ENCODE peak calls at places on chromosomes 5 and 9, in ten cellular contexts. Y is COLO829; D is fibroblast of the conjunctiva; J is left lobe of liver; B is bronchial epithelial cell; G is activated naive CD4-positive, alpha-beta T cell; E is activated T-helper 1 cell treated with anti-CD3 and anti-CD28 coated beads, Interleukin-2, amount 50 U/mL, for 16 hours; U is H1; C is GM23248; S is iris pigment epithelial cell. X is an unnamed sample.

GRCh38 chr9:95755421-95755730 is 120.1 kb upstream of the ERCC6L2 start:
- DNase-seq in Y (no peak), D (no peak), J (no peak), B (no peak), G (no peak), E (no peak), U (no peak), C (no peak), S (no peak), X (no peak)

GRCh38 chr5:147621016-147621415 is 111.1 kb upstream of the DPYSL3 start:
- DNase-seq in Y (no peak), D (no peak), J (no peak), B (no peak), G (no peak), E (no peak), U (no peak), C (no peak), S (no peak), X (no peak)

GRCh38 chr9:14104501-14104900 is 209.4 kb downstream of the NFIB start:
- DNase-seq in Y (no peak), D (no peak), J (no peak), B (no peak), G (no peak), E (no peak), U (no peak), C (no peak), S (no peak), X (no peak)

GRCh38 chr5:60972225-60972624 is 27.2 kb downstream of the NDUFAF2 start:
- DNase-seq in Y (no peak), D (no peak), J (no peak), B (peak), G (no peak), E (peak), U (no peak), C (no peak), S (no peak), X (no peak)

GRCh38 chr9:73125651-73126050 is 26.0 kb upstream of the ANXA1 start:
- DNase-seq in Y (no peak), D (no peak), J (no peak), B (peak), G (no peak), E (no peak), U (no peak), C (peak), S (no peak), X (no peak)

GRCh38 chr5:167688731-167689130 is 602.7 kb upstream of the WWC1 start:
- DNase-seq in Y (no peak), D (no peak), J (no peak), B (peak), G (no peak), E (no peak), U (no peak), C (peak), S (peak), X (no peak)

GRCh38 chr5:160303690-160304089 is 8.7 kb downstream of the CCNJL start:
- DNase-seq in Y (no peak), D (no peak), J (no peak), B (no peak), G (no peak), E (no peak), U (no peak), C (no peak), S (no peak), X (no peak)

GRCh38 chr5:2223303-2223702 is 340.6 kb upstream of the IRX4 start:
- DNase-seq in Y (no peak), D (no peak), J (no peak), B (no peak), G (no peak), E (no peak), U (no peak), C (peak), S (no peak), X (no peak)

GRCh38 chr9:76379494-76379893 is 14.7 kb downstream of the RFK start:
- DNase-seq in Y (no peak), D (no peak), J (no peak), B (peak), G (no peak), E (no peak), U (no peak), C (no peak), S (no peak), X (no peak)

GRCh38 chr5:14284366-14285148 is 141.4 kb downstream of the TRIO start:
- DNase-seq in Y (no peak), D (no peak), J (no peak), B (no peak), G (no peak), E (no peak), U (no peak), C (no peak), S (peak), X (no peak)

GRCh38 chr5:32916648-32917047 is 205.5 kb downstream of the NPR3 start:
- DNase-seq in Y (no peak), D (peak), J (peak), B (peak), G (no peak), E (no peak), U (peak), C (peak), S (peak), X (no peak)

GRCh38 chr5:98772415-98773213 is 849 bp upstream of the RGMB start:
- DNase-seq in Y (peak), D (no peak), J (peak), B (peak), G (peak), E (peak), U (peak), C (peak), S (peak), X (peak)

GRCh38 chr9:134168731-134169130 is 4.4 kb upstream of the RNU6ATAC start:
- DNase-seq in Y (no peak), D (no peak), J (no peak), B (no peak), G (no peak), E (no peak), U (no peak), C (no peak), S (no peak), X (no peak)

GRCh38 chr5:149004559-149004958 is 58.3 kb downstream of the SH3TC2 start:
- DNase-seq in Y (no peak), D (no peak), J (no peak), B (no peak), G (no peak), E (no peak), U (no peak), C (no peak), S (no peak), X (no peak)

GRCh38 chr5:125349432-125349831 is 603.0 kb upstream of the ZNF608 start:
- DNase-seq in Y (no peak), D (no peak), J (no peak), B (no peak), G (no peak), E (no peak), U (no peak), C (peak), S (peak), X (no peak)

GRCh38 chr5:2764581-2764980 is 13.1 kb upstream of the IRX2 start:
- DNase-seq in Y (no peak), D (no peak), J (no peak), B (no peak), G (no peak), E (no peak), U (no peak), C (no peak), S (no peak), X (no peak)

GRCh38 chr5:55027589-55027988 is 3.5 kb downstream of the GZMK start:
- DNase-seq in Y (no peak), D (no peak), J (no peak), B (no peak), G (no peak), E (no peak), U (no peak), C (no peak), S (no peak), X (no peak)

GRCh38 chr5:73649926-73650325 is 23.9 kb downstream of the ARHGEF28 start:
- DNase-seq in Y (no peak), D (no peak), J (no peak), B (no peak), G (no peak), E (no peak), U (no peak), C (no peak), S (no peak), X (no peak)

GRCh38 chr9:112864413-112864812 is 26.3 kb downstream of the SLC46A2 start:
- DNase-seq in Y (no peak), D (no peak), J (no peak), B (no peak), G (no peak), E (no peak), U (no peak), C (no peak), S (no peak), X (no peak)

GRCh38 chr5:96017951-96018350 is 56.3 kb upstream of the ELL2 start:
- DNase-seq in Y (no peak), D (peak), J (no peak), B (peak), G (no peak), E (no peak), U (no peak), C (peak), S (peak), X (no peak)

GRCh38 chr5:376951-377325 is 55.4 kb downstream of the AHRR start:
- DNase-seq in Y (no peak), D (no peak), J (no peak), B (no peak), G (no peak), E (no peak), U (no peak), C (no peak), S (no peak), X (no peak)

GRCh38 chr5:140049713-140050112 is 6.6 kb upstream of the NRG2 start:
- DNase-seq in Y (no peak), D (no peak), J (no peak), B (no peak), G (no peak), E (no peak), U (no peak), C (no peak), S (no peak), X (no peak)

GRCh38 chr5:66246621-66247020 is 102.5 kb downstream of the SREK1 start:
- DNase-seq in Y (no peak), D (peak), J (no peak), B (peak), G (no peak), E (no peak), U (no peak), C (peak), S (peak), X (no peak)

GRCh38 chr9:106755727-106756126 is 107.2 kb upstream of the ZNF462 start:
- DNase-seq in Y (no peak), D (no peak), J (no peak), B (no peak), G (no peak), E (no peak), U (no peak), C (no peak), S (peak), X (no peak)

GRCh38 chr5:45098483-45098882 is 289.7 kb downstream of the MRPS30 start:
- DNase-seq in Y (no peak), D (no peak), J (no peak), B (no peak), G (no peak), E (no peak), U (no peak), C (no peak), S (no peak), X (no peak)

GRCh38 chr5:53877243-53877642 is 316.8 kb downstream of the NDUFS4 start:
- DNase-seq in Y (no peak), D (no peak), J (no peak), B (peak), G (no peak), E (no peak), U (no peak), C (peak), S (peak), X (no peak)

GRCh38 chr9:8734760-8735159 is 935.2 kb upstream of the DMAC1 start:
- DNase-seq in Y (no peak), D (no peak), J (no peak), B (no peak), G (no peak), E (no peak), U (peak), C (no peak), S (no peak), X (no peak)

GRCh38 chr5:138629383-138629782 is 54.2 kb upstream of the HSPA9 start:
- DNase-seq in Y (no peak), D (no peak), J (no peak), B (no peak), G (no peak), E (no peak), U (no peak), C (no peak), S (no peak), X (no peak)

GRCh38 chr5:106601605-106602004 is 1069.1 kb downstream of the EFNA5 start:
- DNase-seq in Y (no peak), D (no peak), J (no peak), B (peak), G (no peak), E (no peak), U (no peak), C (no peak), S (no peak), X (no peak)

GRCh38 chr5:34517249-34517648 is 138.9 kb upstream of the RAI14 start:
- DNase-seq in Y (no peak), D (peak), J (no peak), B (peak), G (no peak), E (no peak), U (no peak), C (peak), S (peak), X (no peak)

GRCh38 chr9:36193049-36193448 is 2.3 kb downstream of the CLTA start:
- DNase-seq in Y (no peak), D (no peak), J (no peak), B (no peak), G (no peak), E (no peak), U (no peak), C (peak), S (no peak), X (no peak)

GRCh38 chr5:4542145-4542778 is 597.9 kb upstream of the ADAMTS16 start:
- DNase-seq in Y (no peak), D (no peak), J (no peak), B (no peak), G (no peak), E (no peak), U (no peak), C (no peak), S (no peak), X (no peak)

GRCh38 chr9:13503599-13503998 is 224.1 kb upstream of the MPDZ start:
- DNase-seq in Y (no peak), D (no peak), J (no peak), B (peak), G (no peak), E (no peak), U (no peak), C (no peak), S (no peak), X (no peak)

GRCh38 chr5:64532212-64532611 is 26.4 kb downstream of the RGS7BP start:
- DNase-seq in Y (no peak), D (no peak), J (no peak), B (no peak), G (no peak), E (no peak), U (no peak), C (no peak), S (no peak), X (no peak)

GRCh38 chr5:35853652-35854051 is 3.0 kb upstream of the IL7R start:
- DNase-seq in Y (no peak), D (no peak), J (no peak), B (no peak), G (peak), E (peak), U (no peak), C (no peak), S (no peak), X (peak)

GRCh38 chr9:114733814-114734213 is 51.8 kb upstream of the TEX48 start:
- DNase-seq in Y (no peak), D (no peak), J (no peak), B (peak), G (no peak), E (no peak), U (no peak), C (peak), S (peak), X (no peak)

GRCh38 chr5:103000089-103000488 is 119.8 kb downstream of the GIN1 start:
- DNase-seq in Y (no peak), D (no peak), J (no peak), B (no peak), G (no peak), E (no peak), U (no peak), C (no peak), S (no peak), X (no peak)

X was measured in effector CD8-positive, alpha-beta T cell.